ENCODE peak calls at places on chromosomes 2 and 18, in four cellular contexts. U is HCT116, C is sigmoid colon, H is Panc1. X is an unnamed sample.

GRCh38 chr2:72293620-72294019 is 146.0 kb upstream of the CYP26B1 start:
- DNase-seq in U (no peak), C (no peak), H (no peak), X (no peak)

GRCh38 chr2:175597286-175597685 is 404.8 kb downstream of the LNPK start:
- DNase-seq in U (no peak), C (no peak), H (no peak), X (no peak)

GRCh38 chr2:213021971-213022899 is 129.2 kb downstream of the IKZF2 start:
- DNase-seq in U (no peak), C (no peak), H (no peak), X (no peak)

GRCh38 chr2:101041413-101041812 is 39.3 kb downstream of the RPL31 start:
- DNase-seq in U (no peak), C (no peak), H (no peak), X (peak; percentile 69)

GRCh38 chr18:73461780-73462059 is 593.9 kb upstream of the NETO1 start:
- DNase-seq in U (no peak), C (no peak), H (no peak), X (no peak)

GRCh38 chr18:3607309-3608098 is 157.5 kb downstream of the TGIF1 start:
- DNase-seq in U (no peak), C (peak; percentile 27), H (no peak), X (no peak)

GRCh38 chr2:140696449-140696848 is 1434.4 kb downstream of the LRP1B start:
- DNase-seq in U (peak; percentile 24), C (no peak), H (no peak), X (no peak)

GRCh38 chr2:26088038-26088643 is 54.3 kb downstream of the RAB10 start:
- DNase-seq in U (no peak), C (no peak), H (no peak), X (no peak)

GRCh38 chr2:72415256-72415655 is 267.6 kb upstream of the CYP26B1 start:
- DNase-seq in U (no peak), C (no peak), H (no peak), X (no peak)

GRCh38 chr2:102048465-102048864 is 56.7 kb downstream of the IL1R2 start:
- DNase-seq in U (no peak), C (peak; percentile 83), H (no peak), X (no peak)

GRCh38 chr2:60531638-60532216 is 21.7 kb downstream of the BCL11A start:
- DNase-seq in U (no peak), C (peak; percentile 55), H (no peak), X (no peak)

GRCh38 chr2:168912466-168913170 is 11.5 kb downstream of the G6PC2 start:
- DNase-seq in U (no peak), C (peak; percentile 64), H (no peak), X (no peak)

GRCh38 chr2:174606336-174606735 is 8.7 kb upstream of the WIPF1 start:
- DNase-seq in U (no peak), C (peak; percentile 82), H (no peak), X (no peak)

GRCh38 chr2:9819551-9819950 is 23.7 kb upstream of the TAF1B start:
- DNase-seq in U (no peak), C (no peak), H (no peak), X (no peak)

GRCh38 chr2:105364436-105365139 is 27.2 kb downstream of the C2orf49 start:
- DNase-seq in U (no peak), C (no peak), H (no peak), X (no peak)

GRCh38 chr2:27400348-27401135 is 8.8 kb downstream of the PPM1G start:
- DNase-seq in U (no peak), C (no peak), H (no peak), X (no peak)

GRCh38 chr2:20447437-20448245 is 767 bp downstream of the RHOB start:
- DNase-seq in U (no peak), C (peak; percentile 86), H (no peak), X (no peak)

GRCh38 chr2:223586261-223586660 is 15.9 kb downstream of the SCG2 start:
- DNase-seq in U (no peak), C (no peak), H (no peak), X (no peak)

GRCh38 chr2:105397959-105398521 is 811 bp downstream of the FHL2 start:
- DNase-seq in U (no peak), C (no peak), H (no peak), X (no peak)

GRCh38 chr2:45134014-45134413 is 124.8 kb upstream of the SIX2 start:
- DNase-seq in U (no peak), C (no peak), H (no peak), X (peak; percentile 70)

GRCh38 chr2:240913810-240914644 is 7.9 kb downstream of the CROCC2 start:
- DNase-seq in U (no peak), C (peak; percentile 76), H (peak; percentile 24), X (no peak)

GRCh38 chr2:20443276-20443920 is 3.5 kb upstream of the RHOB start:
- DNase-seq in U (no peak), C (peak; percentile 79), H (no peak), X (no peak)

GRCh38 chr18:78939734-78940260 is 39.8 kb upstream of the SALL3 start:
- DNase-seq in U (no peak), C (no peak), H (no peak), X (no peak)

GRCh38 chr2:9288233-9288632 is 81.6 kb downstream of the ASAP2 start:
- DNase-seq in U (no peak), C (no peak), H (peak; percentile 52), X (no peak)

GRCh38 chr2:147242445-147242844 is 602.4 kb upstream of the ACVR2A start:
- DNase-seq in U (no peak), C (no peak), H (no peak), X (no peak)

GRCh38 chr18:44654555-44654954 is 26.1 kb upstream of the SETBP1 start:
- DNase-seq in U (no peak), C (no peak), H (no peak), X (no peak)

GRCh38 chr2:213847316-213847715 is 563.1 kb downstream of the SPAG16 start:
- DNase-seq in U (no peak), C (no peak), H (no peak), X (no peak)

GRCh38 chr2:25032094-25032493 is 9.8 kb upstream of the EFR3B start:
- DNase-seq in U (no peak), C (no peak), H (no peak), X (peak; percentile 71)

GRCh38 chr2:669323-669722 is 7.9 kb downstream of the TMEM18 start:
- DNase-seq in U (no peak), C (no peak), H (no peak), X (no peak)

GRCh38 chr2:88451647-88452150 is 794 bp downstream of the FOXI3 start:
- DNase-seq in U (no peak), C (peak; percentile 49), H (no peak), X (peak; percentile 37)

GRCh38 chr18:3689091-3689490 is 239.1 kb downstream of the TGIF1 start:
- DNase-seq in U (no peak), C (no peak), H (no peak), X (no peak)

GRCh38 chr2:104897515-104898184 is 43.7 kb downstream of the POU3F3 start:
- DNase-seq in U (no peak), C (no peak), H (no peak), X (no peak)

GRCh38 chr2:118388771-118389170 is 300.5 kb downstream of the INSIG2 start:
- DNase-seq in U (no peak), C (no peak), H (no peak), X (no peak)
- TF ChIP-seq CTCF in U (no peak), C (no peak), H (no peak), X (no peak)

GRCh38 chr18:49094979-49095632 is 144.3 kb upstream of the SMAD7 start:
- DNase-seq in U (no peak), C (no peak), H (no peak), X (peak; percentile 30)
- TF ChIP-seq POLR2AphosphoS5 in U (no peak), C (peak; percentile 6), H (no peak), X (no peak)

DNA sequence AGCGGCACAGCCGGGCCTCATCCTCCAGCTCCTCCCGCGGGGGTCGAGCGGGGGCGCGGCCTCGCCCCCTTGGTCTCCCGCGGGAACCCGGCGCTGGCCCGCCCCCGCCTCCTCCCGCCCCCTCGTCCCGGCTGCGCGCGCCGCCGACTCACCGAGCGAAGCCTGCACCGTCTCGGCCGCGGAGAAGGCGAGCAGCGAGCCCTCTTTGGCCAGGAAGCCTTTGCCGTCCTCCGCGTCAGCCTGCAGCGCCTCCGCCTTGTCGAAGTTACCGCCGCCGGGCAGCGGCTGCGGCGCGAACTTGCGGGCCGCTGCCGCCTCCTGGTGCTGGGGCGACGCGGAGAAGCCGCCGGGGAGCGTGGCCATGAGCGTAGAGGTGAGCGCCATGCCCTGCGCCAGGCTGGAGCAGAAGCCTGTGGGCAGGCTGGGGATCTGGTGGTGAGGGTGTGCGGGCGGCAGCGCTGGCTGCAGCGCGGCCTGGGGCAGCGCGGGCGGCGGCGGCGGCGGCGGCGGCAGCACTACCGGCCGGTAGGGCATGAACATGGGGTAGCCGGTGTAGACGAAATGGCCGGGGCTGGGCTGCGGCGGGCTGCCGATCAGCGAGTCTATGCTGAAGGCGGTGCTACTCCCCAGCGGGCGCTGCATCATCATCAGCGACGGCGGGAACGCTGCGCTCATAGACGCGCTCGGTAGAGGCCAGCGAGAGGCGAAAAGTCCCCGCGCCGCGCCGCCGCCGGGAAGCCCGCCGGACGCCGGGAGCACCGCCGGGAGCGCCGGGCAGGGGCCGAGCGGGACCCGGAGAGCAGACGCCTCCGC is 683 bp downstream of the GBX2 start:
- DNase-seq in U (no peak), C (no peak), H (no peak), X (no peak)
- TF ChIP-seq CTCF in U (peak; percentile 25), C (no peak), H (no peak), X (no peak)

GRCh38 chr2:182951948-182952663 is 85.7 kb upstream of the FRZB start:
- DNase-seq in U (no peak), C (no peak), H (no peak), X (no peak)

GRCh38 chr2:182954789-182955188 is 83.5 kb downstream of the NCKAP1 start:
- DNase-seq in U (no peak), C (no peak), H (no peak), X (no peak)

GRCh38 chr2:182950546-182950945 is 84.1 kb upstream of the FRZB start:
- DNase-seq in U (no peak), C (no peak), H (no peak), X (no peak)

GRCh38 chr2:182949572-182950189 is 83.2 kb upstream of the FRZB start:
- DNase-seq in U (no peak), C (no peak), H (peak; percentile 67), X (no peak)

DNA sequence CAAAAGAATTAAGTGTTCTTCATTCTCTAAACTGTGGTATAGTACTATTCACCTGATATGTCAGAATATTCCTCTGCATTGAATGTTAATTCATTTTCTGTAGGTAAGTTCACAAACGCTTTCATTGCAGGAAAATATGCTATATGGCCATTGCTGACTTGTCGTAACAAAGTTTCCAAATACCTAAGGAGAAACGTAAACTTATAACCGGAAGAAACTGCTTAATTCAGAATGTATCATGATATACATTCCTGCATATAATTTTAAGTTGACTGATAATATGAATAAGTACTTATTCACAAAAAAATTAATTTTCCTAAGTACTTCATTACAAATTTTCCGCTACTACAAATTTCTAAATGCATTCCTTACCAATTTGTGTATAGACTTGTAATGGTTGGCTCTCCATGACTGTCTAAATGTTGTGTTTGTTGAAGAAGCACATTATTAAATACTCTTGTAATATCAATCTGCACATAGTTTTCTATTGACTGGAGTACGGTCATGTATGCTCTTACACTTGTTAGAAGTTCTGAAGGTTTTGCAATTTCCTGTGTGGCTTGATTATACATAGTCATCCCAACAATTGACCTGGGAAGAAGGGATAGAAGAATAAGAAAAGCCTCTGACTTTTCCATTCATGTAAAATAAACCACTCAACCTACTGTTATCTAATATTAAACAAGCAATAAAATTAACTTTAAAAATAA is 85.4 kb downstream of the NCKAP1 start:
- DNase-seq in U (no peak), C (no peak), H (no peak), X (no peak)
- TF ChIP-seq POLR2AphosphoS5 in U (no peak), C (no peak), H (no peak), X (no peak)

GRCh38 chr2:47485177-47485576 is 82.2 kb downstream of the MSH2 start:
- DNase-seq in U (no peak), C (no peak), H (no peak), X (no peak)
- TF ChIP-seq CTCF in U (no peak), C (no peak), H (no peak), X (no peak)

GRCh38 chr2:109554758-109555157 is 59.0 kb downstream of the SEPTIN10 start:
- DNase-seq in U (no peak), C (no peak), H (no peak), X (no peak)
- TF ChIP-seq POLR2AphosphoS5 in U (no peak), C (no peak), H (no peak), X (no peak)

X was measured in HL-60.